ENCODE peak calls at places on chromosomes 12 and 14, in five cellular contexts. One of them, this sample, is unnamed.

GRCh38 chr14:35159742-35160409 is 37.5 kb downstream of the PRORP start:
- DNase-seq in NCI-H2171: no peak
- DNase-seq in lower lobe of right lung: no peak
- DNase-seq in NCI-H1105: no peak
- DNase-seq in C1 segment of cervical spinal cord: no peak
- DNase-seq in this sample: peak; percentile 50

GRCh38 chr12:97924122-97924521 is 461.5 kb downstream of the RMST start:
- DNase-seq in NCI-H1105: no peak
- DNase-seq in NCI-H2171: no peak
- DNase-seq in lower lobe of right lung: no peak
- DNase-seq in C1 segment of cervical spinal cord: no peak
- DNase-seq in this sample: no peak

GRCh38 chr14:45252356-45253069 is 489 bp downstream of the MIS18BP1 start:
- DNase-seq in C1 segment of cervical spinal cord: no peak
- DNase-seq in lower lobe of right lung: no peak
- DNase-seq in NCI-H1105: no peak
- DNase-seq in NCI-H2171: peak; percentile 35
- DNase-seq in this sample: no peak

GRCh38 chr12:57738661-57739237 is at the start of gene AGAP2:
- DNase-seq in NCI-H2171: peak; percentile 60
- DNase-seq in NCI-H1105: peak; percentile 35
- DNase-seq in lower lobe of right lung: no peak
- DNase-seq in C1 segment of cervical spinal cord: no peak
- DNase-seq in this sample: no peak

GRCh38 chr12:105721051-105721825 is 390.7 kb downstream of the C12orf75 start:
- DNase-seq in C1 segment of cervical spinal cord: no peak
- DNase-seq in NCI-H2171: peak; percentile 4
- DNase-seq in lower lobe of right lung: no peak
- DNase-seq in NCI-H1105: peak; percentile 91
- DNase-seq in this sample: no peak

GRCh38 chr14:100654814-100655795 is 67.9 kb upstream of the BEGAIN start:
- DNase-seq in C1 segment of cervical spinal cord: no peak
- DNase-seq in NCI-H1105: no peak
- DNase-seq in NCI-H2171: peak; percentile 69
- DNase-seq in lower lobe of right lung: peak; percentile 62
- DNase-seq in this sample: no peak

GRCh38 chr12:29564925-29565324 is 67.4 kb upstream of the OVCH1 start:
- DNase-seq in lower lobe of right lung: no peak
- DNase-seq in NCI-H1105: no peak
- DNase-seq in NCI-H2171: no peak
- DNase-seq in C1 segment of cervical spinal cord: no peak
- DNase-seq in this sample: no peak

GRCh38 chr12:114476159-114476558 is 70.2 kb upstream of the TBX5 start:
- DNase-seq in NCI-H1105: peak; percentile 25
- DNase-seq in NCI-H2171: peak; percentile 15
- DNase-seq in lower lobe of right lung: no peak
- DNase-seq in C1 segment of cervical spinal cord: no peak
- DNase-seq in this sample: no peak

This sample was measured in brain pericyte.